ENCODE peak calls at places on chromosomes 6 and 20, in five cellular contexts. One of them, this sample, is unnamed.

GRCh38 chr6:125200986-125201385 is 47.4 kb downstream of the TPD52L1 start:
- DNase-seq in effector CD4-positive, alpha-beta T cell: no peak
- DNase-seq in fibroblast of lung: no peak
- DNase-seq in ELF-1: no peak
- DNase-seq in neural crest cell: no peak
- DNase-seq in this sample: no peak

GRCh38 chr6:43811101-43812099 is 41.4 kb downstream of the VEGFA start:
- DNase-seq in neural crest cell: no peak
- DNase-seq in ELF-1: no peak
- DNase-seq in effector CD4-positive, alpha-beta T cell: no peak
- DNase-seq in fibroblast of lung: no peak
- DNase-seq in this sample: peak; percentile 50

GRCh38 chr6:22828179-22829062 is 259.1 kb downstream of the HDGFL1 start:
- DNase-seq in fibroblast of lung: peak; percentile 99
- DNase-seq in ELF-1: peak; percentile 60
- DNase-seq in effector CD4-positive, alpha-beta T cell: no peak
- DNase-seq in neural crest cell: peak; percentile 22
- DNase-seq in this sample: peak; percentile 92

GRCh38 chr6:111576302-111576701 is 29.4 kb downstream of the TRAF3IP2 start:
- DNase-seq in ELF-1: no peak
- DNase-seq in fibroblast of lung: peak; percentile 52
- DNase-seq in effector CD4-positive, alpha-beta T cell: no peak
- DNase-seq in neural crest cell: no peak
- DNase-seq in this sample: no peak

GRCh38 chr6:62246087-62246486 is 39.9 kb downstream of the KHDRBS2 start:
- DNase-seq in effector CD4-positive, alpha-beta T cell: no peak
- DNase-seq in ELF-1: no peak
- DNase-seq in fibroblast of lung: no peak
- DNase-seq in neural crest cell: no peak
- DNase-seq in this sample: no peak

GRCh38 chr6:113050010-113050893 is 703.1 kb downstream of the RFPL4B start:
- DNase-seq in ELF-1: no peak
- DNase-seq in neural crest cell: no peak
- DNase-seq in fibroblast of lung: peak; percentile 64
- DNase-seq in effector CD4-positive, alpha-beta T cell: no peak
- DNase-seq in this sample: peak; percentile 12

GRCh38 chr6:126337323-126337722 is 2.6 kb upstream of the CENPW start:
- DNase-seq in ELF-1: no peak
- DNase-seq in neural crest cell: no peak
- DNase-seq in fibroblast of lung: peak; percentile 13
- DNase-seq in effector CD4-positive, alpha-beta T cell: no peak
- DNase-seq in this sample: no peak

GRCh38 chr6:156507656-156508055 is 269.5 kb upstream of the ARID1B start:
- DNase-seq in fibroblast of lung: no peak
- DNase-seq in ELF-1: no peak
- DNase-seq in effector CD4-positive, alpha-beta T cell: no peak
- DNase-seq in neural crest cell: no peak
- DNase-seq in this sample: no peak

GRCh38 chr20:61520761-61521460 is 268.9 kb downstream of the CDH4 start:
- DNase-seq in fibroblast of lung: peak; percentile 91
- DNase-seq in effector CD4-positive, alpha-beta T cell: no peak
- DNase-seq in ELF-1: peak; percentile 32
- DNase-seq in neural crest cell: no peak
- DNase-seq in this sample: no peak

GRCh38 chr6:112480551-112480950 is 133.4 kb downstream of the RFPL4B start:
- DNase-seq in neural crest cell: no peak
- DNase-seq in ELF-1: no peak
- DNase-seq in fibroblast of lung: peak; percentile 78
- DNase-seq in effector CD4-positive, alpha-beta T cell: no peak
- DNase-seq in this sample: no peak

GRCh38 chr6:122405417-122405816 is 6.0 kb downstream of the HSF2 start:
- DNase-seq in ELF-1: no peak
- DNase-seq in effector CD4-positive, alpha-beta T cell: no peak
- DNase-seq in fibroblast of lung: peak; percentile 21
- DNase-seq in neural crest cell: no peak
- DNase-seq in this sample: no peak

GRCh38 chr6:152463183-152463582 is 174.0 kb downstream of the SYNE1 start:
- DNase-seq in effector CD4-positive, alpha-beta T cell: no peak
- DNase-seq in ELF-1: no peak
- DNase-seq in neural crest cell: no peak
- DNase-seq in fibroblast of lung: no peak
- DNase-seq in this sample: no peak

GRCh38 chr20:60009826-60010616 is 51.8 kb downstream of the CDH26 start:
- DNase-seq in neural crest cell: no peak
- DNase-seq in ELF-1: peak; percentile 36
- DNase-seq in fibroblast of lung: no peak
- DNase-seq in effector CD4-positive, alpha-beta T cell: no peak
- DNase-seq in this sample: peak; percentile 1

GRCh38 chr6:1067346-1067745 is 244.6 kb upstream of the FOXQ1 start:
- DNase-seq in effector CD4-positive, alpha-beta T cell: no peak
- DNase-seq in neural crest cell: no peak
- DNase-seq in ELF-1: no peak
- DNase-seq in fibroblast of lung: no peak
- DNase-seq in this sample: no peak

GRCh38 chr20:34516874-34517542 is 786 bp downstream of the DYNLRB1 start:
- DNase-seq in fibroblast of lung: no peak
- DNase-seq in effector CD4-positive, alpha-beta T cell: peak; percentile 8
- DNase-seq in neural crest cell: no peak
- DNase-seq in ELF-1: no peak
- DNase-seq in this sample: peak; percentile 69

GRCh38 chr20:50224553-50225255 is 34.1 kb downstream of the CEBPB start:
- DNase-seq in fibroblast of lung: peak; percentile 95
- DNase-seq in ELF-1: no peak
- DNase-seq in neural crest cell: no peak
- DNase-seq in effector CD4-positive, alpha-beta T cell: no peak
- DNase-seq in this sample: peak; percentile 2

GRCh38 chr20:61581825-61582188 is 329.7 kb downstream of the CDH4 start:
- DNase-seq in neural crest cell: no peak
- DNase-seq in effector CD4-positive, alpha-beta T cell: no peak
- DNase-seq in ELF-1: peak; percentile 31
- DNase-seq in fibroblast of lung: no peak
- DNase-seq in this sample: no peak

GRCh38 chr6:73722318-73723060 is 26.5 kb downstream of the CD109 start:
- DNase-seq in ELF-1: no peak
- DNase-seq in neural crest cell: no peak
- DNase-seq in fibroblast of lung: peak; percentile 89
- DNase-seq in effector CD4-positive, alpha-beta T cell: no peak
- DNase-seq in this sample: no peak

GRCh38 chr6:13617066-13617465 is 1.9 kb downstream of the NOL7 start:
- DNase-seq in fibroblast of lung: no peak
- DNase-seq in neural crest cell: no peak
- DNase-seq in ELF-1: no peak
- DNase-seq in effector CD4-positive, alpha-beta T cell: no peak
- DNase-seq in this sample: no peak

GRCh38 chr6:89414215-89414614 is 2.1 kb upstream of the RRAGD start:
- DNase-seq in effector CD4-positive, alpha-beta T cell: no peak
- DNase-seq in fibroblast of lung: no peak
- DNase-seq in neural crest cell: no peak
- DNase-seq in ELF-1: no peak
- DNase-seq in this sample: peak; percentile 49

GRCh38 chr20:24863356-24863755 is 85.7 kb upstream of the CST7 start:
- DNase-seq in ELF-1: no peak
- DNase-seq in fibroblast of lung: peak; percentile 56
- DNase-seq in effector CD4-positive, alpha-beta T cell: no peak
- DNase-seq in neural crest cell: no peak
- DNase-seq in this sample: no peak

GRCh38 chr6:26195924-26196845 is 109.0 kb downstream of the HFE start:
- DNase-seq in neural crest cell: peak; percentile 26
- DNase-seq in fibroblast of lung: no peak
- DNase-seq in effector CD4-positive, alpha-beta T cell: no peak
- DNase-seq in ELF-1: peak; percentile 71
- DNase-seq in this sample: peak; percentile 71

GRCh38 chr6:25456249-25456648 is 177.1 kb downstream of the CARMIL1 start:
- DNase-seq in neural crest cell: no peak
- DNase-seq in effector CD4-positive, alpha-beta T cell: no peak
- DNase-seq in ELF-1: no peak
- DNase-seq in fibroblast of lung: no peak
- DNase-seq in this sample: peak; percentile 81

GRCh38 chr6:26268659-26269402 is 96.2 kb upstream of the BTN3A2 start:
- DNase-seq in ELF-1: peak; percentile 93
- DNase-seq in effector CD4-positive, alpha-beta T cell: no peak
- DNase-seq in neural crest cell: no peak
- DNase-seq in fibroblast of lung: peak; percentile 81
- DNase-seq in this sample: peak; percentile 62

GRCh38 chr20:44217342-44218092 is 6.9 kb upstream of the OSER1 start:
- DNase-seq in fibroblast of lung: peak; percentile 56
- DNase-seq in ELF-1: peak; percentile 89
- DNase-seq in neural crest cell: peak; percentile 64
- DNase-seq in effector CD4-positive, alpha-beta T cell: peak; percentile 72
- DNase-seq in this sample: peak; percentile 74

GRCh38 chr6:121506761-121507754 is 71.6 kb downstream of the GJA1 start:
- DNase-seq in ELF-1: no peak
- DNase-seq in effector CD4-positive, alpha-beta T cell: no peak
- DNase-seq in neural crest cell: no peak
- DNase-seq in fibroblast of lung: peak; percentile 90
- DNase-seq in this sample: no peak

GRCh38 chr6:24991748-24992467 is 56.1 kb upstream of the RIPOR2 start:
- DNase-seq in fibroblast of lung: no peak
- DNase-seq in effector CD4-positive, alpha-beta T cell: peak; percentile 70
- DNase-seq in ELF-1: peak; percentile 63
- DNase-seq in neural crest cell: peak; percentile 36
- DNase-seq in this sample: peak; percentile 81

GRCh38 chr6:56649053-56649769 is 6.5 kb upstream of the DST start:
- DNase-seq in effector CD4-positive, alpha-beta T cell: no peak
- DNase-seq in neural crest cell: no peak
- DNase-seq in fibroblast of lung: peak; percentile 26
- DNase-seq in ELF-1: no peak
- DNase-seq in this sample: peak; percentile 82

GRCh38 chr6:152734630-152735029 is 16.0 kb upstream of the VIP start:
- DNase-seq in neural crest cell: no peak
- DNase-seq in ELF-1: no peak
- DNase-seq in effector CD4-positive, alpha-beta T cell: no peak
- DNase-seq in fibroblast of lung: no peak
- DNase-seq in this sample: no peak

GRCh38 chr20:3405696-3406358 is 1.6 kb downstream of the DNAAF9 start:
- DNase-seq in effector CD4-positive, alpha-beta T cell: no peak
- DNase-seq in fibroblast of lung: no peak
- DNase-seq in ELF-1: no peak
- DNase-seq in neural crest cell: no peak
- DNase-seq in this sample: no peak

GRCh38 chr6:149854532-149854931 is 9.6 kb downstream of the LRP11 start:
- DNase-seq in neural crest cell: no peak
- DNase-seq in ELF-1: no peak
- DNase-seq in fibroblast of lung: peak; percentile 44
- DNase-seq in effector CD4-positive, alpha-beta T cell: no peak
- DNase-seq in this sample: no peak

GRCh38 chr20:46640536-46641311 is 10.5 kb downstream of the SLC13A3 start:
- DNase-seq in neural crest cell: no peak
- DNase-seq in fibroblast of lung: no peak
- DNase-seq in effector CD4-positive, alpha-beta T cell: no peak
- DNase-seq in ELF-1: no peak
- DNase-seq in this sample: no peak

GRCh38 chr20:38001173-38001875 is 31.9 kb downstream of the TTI1 start:
- DNase-seq in neural crest cell: no peak
- DNase-seq in ELF-1: no peak
- DNase-seq in fibroblast of lung: peak; percentile 84
- DNase-seq in effector CD4-positive, alpha-beta T cell: no peak
- DNase-seq in this sample: no peak

GRCh38 chr20:24765316-24766142 is 183.5 kb upstream of the CST7 start:
- DNase-seq in effector CD4-positive, alpha-beta T cell: no peak
- DNase-seq in ELF-1: no peak
- DNase-seq in fibroblast of lung: no peak
- DNase-seq in neural crest cell: no peak
- DNase-seq in this sample: no peak

GRCh38 chr6:166691199-166691598 is 64.1 kb upstream of the RPS6KA2 start:
- DNase-seq in neural crest cell: no peak
- DNase-seq in effector CD4-positive, alpha-beta T cell: no peak
- DNase-seq in fibroblast of lung: peak; percentile 82
- DNase-seq in ELF-1: peak; percentile 64
- DNase-seq in this sample: no peak

GRCh38 chr6:73713426-73714147 is 17.6 kb downstream of the CD109 start:
- DNase-seq in neural crest cell: no peak
- DNase-seq in ELF-1: no peak
- DNase-seq in effector CD4-positive, alpha-beta T cell: no peak
- DNase-seq in fibroblast of lung: no peak
- DNase-seq in this sample: no peak

This sample was measured in NCI-H69.